ENCODE peak calls at places on chromosome 4, in ten cellular contexts. D is A549, I is mucosa of descending colon, U is fibroblast of pulmonary artery, N is lung, Z is AG04450, A is neural crest cell, J is fibroblast of lung, Q is fibroblast of the aortic adventitia, K is choroid plexus epithelial cell. M is an unnamed sample.

GRCh38 chr4:8781641-8782040 is 90.0 kb downstream of the HMX1 start:
- DNase-seq in D (no peak), I (peak; percentile 28), U (no peak), N (no peak), Z (no peak), A (no peak), J (no peak), Q (no peak), K (no peak), M (no peak)

GRCh38 chr4:171601091-171601490 is 212.1 kb upstream of the GALNTL6 start:
- DNase-seq in D (no peak), I (no peak), U (no peak), N (no peak), Z (no peak), A (no peak), J (no peak), Q (no peak), K (no peak), M (no peak)

GRCh38 chr4:76278583-76278982 is 27.1 kb downstream of the FAM47E start:
- DNase-seq in D (no peak), I (no peak), U (no peak), N (no peak), Z (no peak), A (no peak), J (no peak), Q (no peak), K (no peak), M (no peak)

GRCh38 chr4:30269850-30270249 is 450.3 kb upstream of the PCDH7 start:
- DNase-seq in D (peak; percentile 2), I (no peak), U (peak; percentile 8), N (no peak), Z (no peak), A (no peak), J (no peak), Q (no peak), K (peak; percentile 1), M (no peak)

GRCh38 chr4:53986062-53986461 is 78.3 kb downstream of the CHIC2 start:
- DNase-seq in D (no peak), I (no peak), U (no peak), N (no peak), Z (no peak), A (no peak), J (no peak), Q (no peak), K (peak; percentile 16), M (no peak)

GRCh38 chr4:66766557-66766956 is 778.7 kb downstream of the CENPC start:
- DNase-seq in D (no peak), I (no peak), U (no peak), N (no peak), Z (no peak), A (no peak), J (no peak), Q (no peak), K (no peak), M (no peak)

GRCh38 chr4:155514628-155515027 is 137.9 kb upstream of the MAP9 start:
- DNase-seq in D (no peak), I (no peak), U (no peak), N (no peak), Z (no peak), A (no peak), J (no peak), Q (no peak), K (no peak), M (no peak)

GRCh38 chr4:127622621-127622922 is 10.2 kb upstream of the INTU start:
- DNase-seq in D (no peak), I (no peak), U (no peak), N (no peak), Z (no peak), A (no peak), J (no peak), Q (no peak), K (no peak), M (no peak)

GRCh38 chr4:145808021-145808650 is 128.2 kb downstream of the C4orf51 start:
- DNase-seq in D (peak; percentile 87), I (no peak), U (peak; percentile 92), N (no peak), Z (peak; percentile 81), A (no peak), J (peak; percentile 97), Q (peak; percentile 92), K (peak; percentile 97), M (peak; percentile 89)

GRCh38 chr4:1523506-1523905 is 117.3 kb upstream of the NKX1-1 start:
- DNase-seq in D (no peak), I (peak; percentile 25), U (no peak), N (no peak), Z (no peak), A (no peak), J (no peak), Q (no peak), K (no peak), M (no peak)

GRCh38 chr4:48906283-48907173 is at the start of gene OCIAD2:
- DNase-seq in D (peak; percentile 72), I (peak; percentile 90), U (peak; percentile 21), N (peak; percentile 83), Z (no peak), A (peak; percentile 32), J (peak; percentile 70), Q (no peak), K (peak; percentile 39), M (peak; percentile 23)

GRCh38 chr4:138114434-138114833 is 127.7 kb downstream of the SLC7A11 start:
- DNase-seq in D (no peak), I (no peak), U (peak; percentile 13), N (no peak), Z (no peak), A (no peak), J (no peak), Q (peak; percentile 44), K (peak; percentile 35), M (peak; percentile 21)

GRCh38 chr4:174141876-174142275 is 141.6 kb downstream of the FBXO8 start:
- DNase-seq in D (no peak), I (no peak), U (no peak), N (no peak), Z (no peak), A (no peak), J (no peak), Q (no peak), K (no peak), M (no peak)

GRCh38 chr4:22471999-22472434 is 43.8 kb downstream of the ADGRA3 start:
- DNase-seq in D (no peak), I (no peak), U (peak; percentile 13), N (no peak), Z (no peak), A (no peak), J (peak; percentile 49), Q (no peak), K (no peak), M (no peak)

GRCh38 chr4:109801099-109801789 is 555 bp downstream of the CFI start:
- DNase-seq in D (no peak), I (no peak), U (no peak), N (no peak), Z (no peak), A (no peak), J (no peak), Q (no peak), K (peak; percentile 26), M (no peak)
- TF ChIP-seq CTCF in D (no peak), I (no peak), U (no peak), N (no peak), Z (no peak), A (no peak), J (no peak), Q (no peak), K (no peak), M (no peak)

GRCh38 chr4:6251365-6251764 is 18.3 kb upstream of the WFS1 start:
- DNase-seq in D (no peak), I (peak; percentile 27), U (no peak), N (no peak), Z (no peak), A (no peak), J (no peak), Q (no peak), K (no peak), M (no peak)

GRCh38 chr4:6252051-6252450 is 17.6 kb upstream of the WFS1 start:
- DNase-seq in D (no peak), I (peak; percentile 15), U (no peak), N (no peak), Z (no peak), A (no peak), J (no peak), Q (no peak), K (no peak), M (no peak)

GRCh38 chr4:6250235-6250983 is 19.2 kb upstream of the WFS1 start:
- DNase-seq in D (peak; percentile 62), I (peak; percentile 16), U (peak; percentile 80), N (no peak), Z (peak; percentile 24), A (peak; percentile 46), J (peak; percentile 32), Q (peak; percentile 79), K (peak; percentile 80), M (peak; percentile 69)

GRCh38 chr4:6253111-6253510 is 16.5 kb upstream of the WFS1 start:
- DNase-seq in D (no peak), I (peak; percentile 29), U (no peak), N (no peak), Z (no peak), A (no peak), J (no peak), Q (no peak), K (no peak), M (no peak)

GRCh38 chr4:6250984-6251295 is 18.7 kb upstream of the WFS1 start:
- DNase-seq in D (no peak), I (no peak), U (no peak), N (no peak), Z (no peak), A (no peak), J (no peak), Q (no peak), K (no peak), M (no peak)
- TF ChIP-seq CTCF in D (no peak), I (no peak), U (no peak), N (no peak), Z (no peak), A (peak; percentile 7), J (no peak), Q (no peak), K (no peak), M (no peak)

DNA sequence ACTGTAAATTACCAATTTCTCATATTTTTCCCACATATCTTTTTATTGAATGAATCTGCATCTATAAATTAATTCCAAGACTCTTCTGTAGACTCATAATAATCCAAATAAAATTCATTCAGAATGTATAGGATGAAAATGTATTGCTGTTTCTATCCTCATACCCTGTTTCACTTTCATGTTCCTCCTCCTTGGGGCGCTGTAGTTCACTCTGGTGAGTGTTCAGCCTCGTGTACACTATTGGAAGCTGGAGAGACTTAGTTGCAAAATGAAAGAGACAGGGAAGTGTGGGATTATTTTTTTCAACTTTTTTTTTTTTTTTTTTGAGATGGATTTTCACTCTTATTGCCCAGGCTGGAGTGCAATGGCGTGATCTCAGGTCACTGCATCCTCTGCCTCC is 296.1 kb downstream of the TLL1 start:
- DNase-seq in D (peak; percentile 26), I (no peak), U (peak; percentile 58), N (no peak), Z (no peak), A (peak; percentile 4), J (no peak), Q (peak; percentile 17), K (peak; percentile 30), M (peak; percentile 10)
- TF ChIP-seq CTCF in D (no peak), I (no peak), U (peak; percentile 68), N (no peak), Z (peak; percentile 13), A (peak; percentile 49), J (peak; percentile 16), Q (peak; percentile 37), K (peak; percentile 55), M (peak; percentile 44)

DNA sequence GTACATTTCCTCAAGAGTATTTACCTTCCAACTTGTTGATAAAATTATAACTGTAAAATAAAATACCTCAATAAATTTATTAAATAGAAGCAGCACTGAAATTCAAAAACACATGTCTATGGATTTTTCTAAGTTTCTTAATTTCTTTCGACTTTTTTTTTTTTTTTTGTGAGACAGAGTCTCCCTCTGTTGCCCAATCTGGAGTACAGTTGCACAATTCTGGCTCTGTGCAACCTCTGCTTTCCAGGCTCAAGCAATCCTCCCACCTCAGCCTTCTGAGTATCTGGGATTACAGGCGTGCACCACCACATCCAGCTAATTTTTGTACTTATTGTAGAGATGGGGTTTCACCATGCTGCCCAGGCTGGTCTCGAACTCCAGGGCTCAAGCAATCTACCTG is 79.8 kb downstream of the IQCM start:
- DNase-seq in D (no peak), I (no peak), U (peak; percentile 64), N (no peak), Z (no peak), A (no peak), J (no peak), Q (peak; percentile 41), K (peak; percentile 44), M (peak; percentile 49)
- TF ChIP-seq CTCF in D (no peak), I (no peak), U (no peak), N (no peak), Z (no peak), A (no peak), J (no peak), Q (no peak), K (no peak), M (no peak)